ENCODE peak calls at places on chromosome 17, in eight cellular contexts. O is Peyer's patch, N is tibial nerve, R is nephron progenitor cell, V is RWPE1, B is fibroblast of mammary gland, P is body of pancreas, E is HFF-Myc. A is an unnamed sample.

GRCh38 chr17:31472137-31472536 is 80.7 kb downstream of the RAB11FIP4 start:
- DNase-seq in O (no peak), N (no peak), R (no peak), V (no peak), B (no peak), P (no peak), E (no peak), A (no peak)

GRCh38 chr17:59357929-59358328 is 26.5 kb downstream of the YPEL2 start:
- DNase-seq in O (no peak), N (no peak), R (no peak), V (peak; percentile 39), B (peak; percentile 91), P (no peak), E (no peak), A (no peak)

GRCh38 chr17:75476274-75476673 is 19.8 kb downstream of the TMEM94 start:
- DNase-seq in O (no peak), N (no peak), R (no peak), V (no peak), B (peak; percentile 26), P (no peak), E (no peak), A (no peak)

GRCh38 chr17:58325289-58325726 is 3.3 kb downstream of the TSPOAP1 start:
- DNase-seq in O (no peak), N (no peak), R (peak; percentile 43), V (no peak), B (no peak), P (peak; percentile 35), E (no peak), A (no peak)

GRCh38 chr17:43917348-43918025 is 10.2 kb upstream of the MPP2 start:
- DNase-seq in O (peak; percentile 52), N (no peak), R (peak; percentile 47), V (no peak), B (peak; percentile 27), P (peak; percentile 41), E (no peak), A (no peak)

GRCh38 chr17:78001182-78001581 is 42.7 kb downstream of the TNRC6C start:
- DNase-seq in O (no peak), N (no peak), R (no peak), V (no peak), B (no peak), P (no peak), E (no peak), A (no peak)

GRCh38 chr17:75810216-75810615 is 25.6 kb downstream of the UNK start:
- DNase-seq in O (no peak), N (no peak), R (no peak), V (no peak), B (no peak), P (no peak), E (no peak), A (no peak)

GRCh38 chr17:27741361-27741861 is 58.9 kb downstream of the NOS2 start:
- DNase-seq in O (no peak), N (no peak), R (no peak), V (no peak), B (peak; percentile 54), P (no peak), E (no peak), A (no peak)

GRCh38 chr17:17032131-17032692 is 10.0 kb upstream of the MPRIP start:
- DNase-seq in O (no peak), N (no peak), R (no peak), V (peak; percentile 68), B (peak; percentile 51), P (peak; percentile 83), E (no peak), A (no peak)

GRCh38 chr17:75565618-75566017 is 22.0 kb upstream of the MYO15B start:
- DNase-seq in O (no peak), N (no peak), R (no peak), V (no peak), B (no peak), P (no peak), E (no peak), A (no peak)

GRCh38 chr17:60106377-60107059 is 27.8 kb upstream of the HEATR6 start:
- DNase-seq in O (no peak), N (no peak), R (no peak), V (no peak), B (peak; percentile 64), P (no peak), E (no peak), A (no peak)

GRCh38 chr17:74531231-74531761 is at the start of gene CD300LB:
- DNase-seq in O (peak; percentile 14), N (no peak), R (no peak), V (no peak), B (no peak), P (no peak), E (no peak), A (no peak)

GRCh38 chr17:58783380-58783779 is 27.7 kb downstream of the PPM1E start:
- DNase-seq in O (no peak), N (no peak), R (no peak), V (peak; percentile 13), B (no peak), P (no peak), E (no peak), A (no peak)

GRCh38 chr17:5516060-5516792 is 29.9 kb downstream of the MIS12 start:
- DNase-seq in O (no peak), N (no peak), R (no peak), V (peak; percentile 89), B (peak; percentile 98), P (no peak), E (peak; percentile 83), A (no peak)

GRCh38 chr17:68288804-68289203 is 2.1 kb downstream of the SLC16A6 start:
- DNase-seq in O (peak; percentile 25), N (no peak), R (no peak), V (no peak), B (no peak), P (no peak), E (no peak), A (no peak)
- TF ChIP-seq CTCF in O (no peak), N (no peak), R (no peak), V (no peak), B (no peak), P (no peak), E (no peak), A (no peak)

DNA sequence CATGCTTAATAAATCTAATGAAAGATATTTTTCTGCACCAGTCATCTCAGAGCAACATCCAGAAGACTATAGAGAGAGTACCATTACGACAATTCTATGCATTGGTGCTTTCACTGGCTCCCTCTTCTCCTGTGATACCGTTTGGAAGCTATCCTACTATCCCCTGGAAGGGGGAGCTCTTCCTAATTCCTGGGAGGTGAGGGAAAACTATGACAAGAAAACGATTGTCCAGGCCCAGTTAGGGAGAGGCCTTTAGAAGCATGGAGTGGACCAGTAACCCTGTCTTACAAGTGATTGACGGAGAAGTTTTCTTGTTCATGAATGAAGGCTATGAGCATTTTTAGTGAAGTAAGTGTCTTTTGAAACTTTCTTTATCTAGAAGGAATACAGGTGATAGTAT is 150.2 kb downstream of the TANC2 start:
- DNase-seq in O (no peak), N (no peak), R (no peak), V (no peak), B (no peak), P (no peak), E (no peak), A (no peak)
- TF ChIP-seq CTCF in O (no peak), N (no peak), R (peak; percentile 9), V (no peak), B (peak; percentile 19), P (no peak), E (peak; percentile 22), A (no peak)

DNA sequence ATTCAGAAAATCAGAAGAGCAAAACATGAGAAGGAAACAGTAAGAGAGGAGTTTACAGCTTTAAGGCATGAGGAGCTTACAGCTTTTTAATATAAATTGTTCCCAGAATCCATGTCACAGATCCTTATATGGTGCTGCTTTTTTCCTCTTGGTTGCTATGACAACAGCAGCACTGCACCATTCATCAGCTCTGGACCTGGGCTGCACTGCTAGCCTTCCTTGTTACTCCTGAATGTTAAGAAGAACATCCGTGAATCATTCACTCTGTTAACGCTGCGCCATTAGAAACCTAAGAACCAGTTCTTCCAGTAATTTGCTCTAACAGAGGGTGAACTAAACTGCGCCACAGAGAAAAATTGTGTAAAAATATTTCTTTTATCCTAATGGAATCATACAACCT is 150.9 kb downstream of the TANC2 start:
- DNase-seq in O (no peak), N (no peak), R (peak; percentile 9), V (peak; percentile 15), B (peak; percentile 45), P (peak; percentile 40), E (no peak), A (no peak)
- TF ChIP-seq CTCF in O (no peak), N (no peak), R (no peak), V (no peak), B (no peak), P (no peak), E (no peak), A (no peak)

DNA sequence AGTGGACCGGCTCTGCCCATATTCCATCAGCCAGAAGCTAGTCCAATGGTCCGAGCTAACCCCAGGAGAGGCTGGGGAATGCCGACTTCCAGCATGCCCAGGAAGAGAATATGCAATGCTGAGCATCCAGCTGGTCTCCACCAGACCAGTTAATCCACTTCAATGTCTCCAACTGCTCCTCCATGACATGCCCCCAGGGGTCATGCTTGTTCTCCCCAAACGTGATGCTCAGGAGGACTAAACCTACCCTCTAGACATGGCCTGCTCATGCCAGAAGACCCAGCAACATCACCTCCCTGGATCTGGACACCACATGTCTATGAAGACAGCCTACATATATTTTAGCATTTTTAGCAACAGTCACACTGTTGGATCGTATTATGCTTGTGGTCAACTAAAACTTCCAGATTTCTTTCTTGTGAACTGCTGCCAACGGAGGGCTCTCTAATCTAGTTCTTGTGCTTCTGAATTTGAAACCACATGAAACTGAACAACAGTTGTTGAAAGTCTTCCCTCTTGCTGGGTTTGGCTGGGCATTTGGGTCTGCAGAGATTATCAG is 245.1 kb downstream of the SOX9 start:
- DNase-seq in O (no peak), N (no peak), R (no peak), V (no peak), B (peak; percentile 84), P (no peak), E (peak; percentile 97), A (no peak)
- TF ChIP-seq CTCF in O (no peak), N (no peak), R (no peak), V (no peak), B (peak; percentile 5), P (no peak), E (peak; percentile 52), A (no peak)

A was measured in omental fat pad.